ENCODE peak calls at places on chromosomes 1 and 21, in four cellular contexts. L, B, D and Q are unnamed samples.
A peak's percentile ranks its signal among the peaks of the same experiment; 100 is the strongest.

GRCh38 chr1:22641906-22642636 is 1.4 kb upstream of the C1QC start:
- DNase-seq in B (peak; percentile 50), L (peak; percentile 84), D (peak; percentile 90), Q (peak; percentile 96)

GRCh38 chr1:160741597-160742348 is 2.7 kb downstream of the SLAMF7 start:
- DNase-seq in L (no peak), D (no peak), B (no peak), Q (no peak)

GRCh38 chr1:176531036-176531435 is 68.1 kb downstream of the PAPPA2 start:
- DNase-seq in D (no peak), B (no peak), L (no peak), Q (peak; percentile 60)

GRCh38 chr1:151146072-151146415 is 387 bp downstream of the SEMA6C start:
- DNase-seq in D (no peak), L (no peak), B (no peak), Q (no peak)

GRCh38 chr1:74570797-74571492 is 58.5 kb upstream of the LRRC53 start:
- DNase-seq in L (no peak), B (no peak), D (no peak), Q (no peak)

GRCh38 chr1:197618065-197618464 is 157.2 kb downstream of the DENND1B start:
- DNase-seq in D (no peak), L (no peak), B (peak; percentile 1), Q (no peak)

GRCh38 chr1:110477041-110477440 is 26.1 kb downstream of the PROK1 start:
- DNase-seq in D (no peak), L (no peak), B (peak; percentile 89), Q (no peak)

GRCh38 chr1:74729741-74730478 is 2.9 kb downstream of the CRYZ start:
- DNase-seq in L (no peak), D (no peak), B (peak; percentile 90), Q (no peak)

GRCh38 chr1:182143825-182144661 is 82.5 kb upstream of the ZNF648 start:
- DNase-seq in L (no peak), D (peak; percentile 72), B (peak; percentile 56), Q (peak; percentile 98)

GRCh38 chr1:90616395-90616794 is 100.7 kb downstream of the BARHL2 start:
- DNase-seq in L (no peak), D (no peak), B (peak; percentile 11), Q (no peak)

GRCh38 chr1:205578780-205579571 is 52.8 kb downstream of the ELK4 start:
- DNase-seq in D (no peak), L (no peak), B (peak; percentile 60), Q (no peak)

GRCh38 chr21:46089285-46089684 is 8.6 kb upstream of the COL6A2 start:
- DNase-seq in L (no peak), D (no peak), B (no peak), Q (peak; percentile 84)

GRCh38 chr1:162070825-162071224 is 1.3 kb downstream of the NOS1AP start:
- DNase-seq in B (no peak), L (no peak), D (no peak), Q (no peak)

GRCh38 chr1:155339515-155340111 is 18.9 kb downstream of the RUSC1 start:
- DNase-seq in L (no peak), D (no peak), B (no peak), Q (no peak)

GRCh38 chr1:12600335-12600734 is 17.7 kb downstream of the DHRS3 start:
- DNase-seq in L (no peak), B (no peak), D (peak; percentile 83), Q (no peak)

GRCh38 chr1:221162352-221162751 is 283.1 kb downstream of the HLX start:
- DNase-seq in D (no peak), L (no peak), B (no peak), Q (no peak)

GRCh38 chr1:156481527-156481926 is 19.0 kb downstream of the MEF2D start:
- DNase-seq in B (no peak), L (no peak), D (no peak), Q (no peak)

GRCh38 chr1:246329900-246330299 is 177.2 kb downstream of the SMYD3 start:
- DNase-seq in B (peak; percentile 59), D (no peak), L (no peak), Q (no peak)

GRCh38 chr1:117638759-117639158 is 32.9 kb downstream of the TENT5C start:
- DNase-seq in D (no peak), B (peak; percentile 1), L (no peak), Q (no peak)

GRCh38 chr1:8970870-8971337 is 25.2 kb downstream of the CA6 start:
- DNase-seq in B (no peak), D (no peak), L (no peak), Q (no peak)

GRCh38 chr1:71650126-71650525 is 569.3 kb upstream of the ZRANB2 start:
- DNase-seq in L (no peak), D (no peak), B (no peak), Q (no peak)

GRCh38 chr1:54813479-54814147 is 12.5 kb upstream of the TTC22 start:
- DNase-seq in D (no peak), B (no peak), L (peak; percentile 37), Q (no peak)

GRCh38 chr1:205856433-205856832 is 6.5 kb upstream of the PM20D1 start:
- DNase-seq in B (no peak), D (no peak), L (no peak), Q (no peak)

GRCh38 chr21:17976139-17976538 is 157.0 kb upstream of the C21orf91 start:
- DNase-seq in L (no peak), B (no peak), D (no peak), Q (no peak)

GRCh38 chr1:26862781-26863676 is at the start of gene SFN:
- DNase-seq in B (peak; percentile 98), D (peak; percentile 25), L (peak; percentile 74), Q (no peak)

GRCh38 chr1:207025144-207025880 is 7.2 kb downstream of the C1orf116 start:
- DNase-seq in D (no peak), L (no peak), B (peak; percentile 89), Q (peak; percentile 87)

GRCh38 chr1:11806307-11806936 is 431 bp downstream of the CLCN6 start:
- DNase-seq in L (no peak), B (peak; percentile 40), D (peak; percentile 19), Q (no peak)

GRCh38 chr1:151839457-151840409 is at the start of gene C2CD4D:
- DNase-seq in L (no peak), B (peak; percentile 83), D (peak; percentile 56), Q (no peak)

GRCh38 chr1:9118186-9118585 is 10.7 kb downstream of the GPR157 start:
- DNase-seq in L (no peak), B (no peak), D (peak; percentile 14), Q (no peak)